ENCODE peak calls at places on chromosomes 7 and 10, in four cellular contexts. O is mammary epithelial cell, T is mesothelial cell of epicardium, A is AG10803. K is an unnamed sample.
A peak's percentile ranks its signal among the peaks of the same experiment; 100 is the strongest.

GRCh38 chr10:21831986-21832735 is 171.4 kb downstream of the DNAJC1 start:
- DNase-seq in O (peak; percentile 6), T (no peak), A (peak; percentile 60), K (no peak)

GRCh38 chr10:93475227-93475626 is 6.9 kb downstream of the MYOF start:
- DNase-seq in O (peak; percentile 30), A (no peak), T (no peak), K (no peak)

GRCh38 chr10:98610301-98610700 is 163.6 kb upstream of the HPS1 start:
- DNase-seq in A (no peak), O (peak; percentile 4), T (no peak), K (no peak)

GRCh38 chr7:75986147-75986781 is 8.1 kb downstream of the TMEM120A start:
- DNase-seq in A (no peak), O (no peak), T (no peak), K (no peak)

GRCh38 chr10:109962247-109962646 is 38.9 kb upstream of the XPNPEP1 start:
- DNase-seq in O (no peak), T (no peak), A (no peak), K (no peak)

GRCh38 chr10:1978593-1978992 is 241.3 kb upstream of the ADARB2 start:
- DNase-seq in O (peak; percentile 64), A (no peak), T (no peak), K (no peak)

GRCh38 chr7:153640586-153640985 is 411.6 kb upstream of the DPP6 start:
- DNase-seq in A (no peak), O (no peak), T (no peak), K (no peak)

GRCh38 chr7:1531263-1531978 is 919 bp downstream of the MAFK start:
- DNase-seq in A (peak; percentile 36), T (no peak), O (no peak), K (no peak)

GRCh38 chr7:130922206-130923112 is 188.5 kb upstream of the KLF14 start:
- DNase-seq in O (no peak), A (no peak), T (no peak), K (no peak)

GRCh38 chr10:97540669-97541500 is 31.7 kb upstream of the ANKRD2 start:
- DNase-seq in T (no peak), A (no peak), O (no peak), K (no peak)

GRCh38 chr10:97538839-97539238 is 33.7 kb upstream of the ANKRD2 start:
- DNase-seq in T (no peak), O (no peak), A (no peak), K (peak; percentile 77)

GRCh38 chr10:97537186-97537869 is 35.3 kb upstream of the ANKRD2 start:
- DNase-seq in A (no peak), O (no peak), T (no peak), K (no peak)

GRCh38 chr10:97538401-97538800 is 34.2 kb upstream of the ANKRD2 start:
- DNase-seq in O (peak; percentile 53), A (peak; percentile 43), T (no peak), K (no peak)

GRCh38 chr10:97539523-97540200 is 32.9 kb upstream of the ANKRD2 start:
- DNase-seq in O (no peak), T (peak; percentile 49), A (peak; percentile 92), K (no peak)
- TF ChIP-seq CTCF in O (no peak), T (no peak), A (peak; percentile 58), K (no peak)

GRCh38 chr7:15326044-15326644 is 235.7 kb downstream of the AGMO start:
- DNase-seq in A (peak; percentile 30), O (no peak), T (no peak), K (no peak)
- TF ChIP-seq CTCF in A (peak; percentile 71), O (peak; percentile 12), T (no peak), K (peak; percentile 21)

GRCh38 chr10:5014936-5015335 is 11.3 kb upstream of the AKR1C2 start:
- DNase-seq in A (peak; percentile 30), T (no peak), O (no peak), K (no peak)
- TF ChIP-seq CTCF in A (peak; percentile 39), T (no peak), O (peak; percentile 16), K (no peak)

GRCh38 chr10:33005322-33006282 is 47.6 kb upstream of the ITGB1 start:
- DNase-seq in T (peak; percentile 84), O (peak; percentile 97), A (peak; percentile 97), K (peak; percentile 82)

GRCh38 chr10:33006342-33006887 is 48.4 kb upstream of the ITGB1 start:
- DNase-seq in O (no peak), A (no peak), T (no peak), K (no peak)

DNA sequence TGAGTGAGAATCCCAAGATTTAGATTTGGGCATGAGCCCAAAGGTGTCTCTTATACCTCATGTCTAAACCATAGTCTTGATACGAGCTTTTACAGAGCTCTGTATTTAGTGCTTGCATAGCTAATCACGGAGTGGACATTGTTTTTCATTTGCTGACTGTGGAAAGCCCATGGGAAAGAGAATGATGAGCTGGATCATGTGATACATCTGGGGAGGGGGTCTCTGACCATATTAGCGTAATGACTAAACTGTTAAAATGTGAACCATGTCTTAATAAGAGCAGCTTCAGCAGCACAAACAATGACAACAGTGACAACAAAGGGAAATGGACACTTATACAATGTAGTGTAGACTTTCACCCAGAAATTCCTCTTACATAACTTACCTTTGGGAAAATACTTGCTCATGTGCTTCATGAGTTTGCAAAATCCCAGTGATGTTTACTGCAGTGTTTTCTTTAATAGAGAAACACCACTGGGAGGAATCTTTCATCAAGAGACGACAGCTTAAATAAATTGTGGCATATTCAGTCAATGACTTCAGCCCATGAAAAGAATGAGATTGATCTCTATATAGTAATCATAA is 44.0 kb upstream of the ITGB1 start:
- DNase-seq in O (no peak), A (no peak), T (no peak), K (no peak)
- TF ChIP-seq CTCF in O (no peak), A (no peak), T (no peak), K (no peak)

K was measured in breast epithelium.